ENCODE peak calls at places on chromosome 15, in six cellular contexts. M, Z, X, N, S and O are unnamed samples.

GRCh38 chr15:39242345-39242744 is 338.5 kb upstream of the THBS1 start:
- DNase-seq in Z (no peak), N (no peak), M (no peak), X (no peak), S (no peak), O (no peak)

GRCh38 chr15:22831473-22831872 is 7.0 kb upstream of the NIPA2 start:
- DNase-seq in M (no peak), X (no peak), N (no peak), S (no peak), Z (no peak), O (no peak)

GRCh38 chr15:68028137-68028771 is 25.9 kb upstream of the PIAS1 start:
- DNase-seq in Z (no peak), M (no peak), N (no peak), X (no peak), S (no peak), O (no peak)

GRCh38 chr15:38028869-38029268 is 94.4 kb downstream of the TMCO5A start:
- DNase-seq in S (no peak), M (no peak), Z (no peak), N (no peak), X (no peak), O (no peak)

GRCh38 chr15:92725171-92725570 is 69.6 kb upstream of the FAM174B start:
- DNase-seq in X (no peak), S (no peak), N (no peak), Z (no peak), M (no peak), O (no peak)

GRCh38 chr15:65792988-65793812 is 1.1 kb upstream of the DENND4A start:
- DNase-seq in Z (no peak), M (no peak), N (no peak), S (no peak), X (no peak), O (no peak)

GRCh38 chr15:76336254-76337046 is at the start of gene ISL2:
- DNase-seq in N (peak), M (no peak), Z (no peak), X (no peak), S (peak), O (peak)

GRCh38 chr15:66884661-66885237 is 180.7 kb upstream of the SMAD3 start:
- DNase-seq in X (no peak), Z (peak), N (no peak), M (no peak), S (no peak), O (no peak)

GRCh38 chr15:39429898-39430357 is 151.0 kb upstream of the THBS1 start:
- DNase-seq in M (peak), Z (no peak), X (no peak), N (no peak), S (no peak), O (no peak)

GRCh38 chr15:61173899-61174689 is 55.0 kb downstream of the RORA start:
- DNase-seq in S (no peak), X (no peak), N (no peak), Z (no peak), M (no peak), O (no peak)

GRCh38 chr15:60397772-60398445 is at the start of gene ANXA2:
- DNase-seq in Z (peak), M (no peak), S (peak), X (peak), N (peak), O (peak)

GRCh38 chr15:89999676-90000174 is 1.4 kb upstream of the ZNF710 start:
- DNase-seq in M (no peak), X (no peak), S (no peak), Z (no peak), N (no peak), O (no peak)

GRCh38 chr15:80093854-80094418 is 34.5 kb downstream of the ZFAND6 start:
- DNase-seq in N (no peak), X (no peak), S (no peak), Z (no peak), M (no peak), O (no peak)

GRCh38 chr15:74264081-74264501 is 28.0 kb downstream of the CCDC33 start:
- DNase-seq in S (no peak), X (no peak), Z (no peak), M (peak), N (no peak), O (no peak)